ENCODE peak calls at places on chromosomes 3 and 15, in ten cellular contexts. G is putamen; J is activated CD4-positive, alpha-beta memory T cell treated with anti-CD3 and anti-CD28 coated beads for 36 hours; P is stimulated activated CD4-positive, alpha-beta T cell treated with anti-CD3 and anti-CD28 coated beads, Interleukin-1b, Interleukin-23, amount 100 ng/mL, for 48 hours; N is adrenal gland; S is HuH-7; U is ureter; W is HCEC 1CT; Q is AG08396; A is AG09319. H is an unnamed sample.

GRCh38 chr15:76059320-76060097 is at the start of gene TMEM266:
- DNase-seq in G (peak; percentile 42), A (no peak), N (peak; percentile 52), W (no peak), P (peak; percentile 4), Q (peak; percentile 80), S (peak; percentile 84), J (peak; percentile 27), U (no peak), H (no peak)

GRCh38 chr15:78761020-78761419 is 50.2 kb downstream of the ADAMTS7 start:
- DNase-seq in A (no peak), W (no peak), J (no peak), P (no peak), N (no peak), G (no peak), U (no peak), Q (no peak), S (no peak), H (no peak)

GRCh38 chr3:169152319-169152718 is 511.2 kb downstream of the MECOM start:
- DNase-seq in W (no peak), U (no peak), Q (no peak), N (no peak), A (no peak), P (no peak), J (no peak), S (peak; percentile 28), G (no peak), H (no peak)

GRCh38 chr3:171801738-171802600 is 8.3 kb downstream of the PLD1 start:
- DNase-seq in A (peak; percentile 72), S (no peak), U (no peak), G (no peak), J (no peak), Q (peak; percentile 21), P (no peak), W (peak; percentile 90), N (no peak), H (no peak)

GRCh38 chr15:31200735-31201151 is 99.2 kb upstream of the TRPM1 start:
- DNase-seq in P (peak; percentile 57), W (peak; percentile 46), G (no peak), U (peak; percentile 90), S (peak; percentile 46), Q (peak; percentile 42), J (peak; percentile 82), N (peak; percentile 75), A (no peak), H (peak; percentile 71)

GRCh38 chr15:67794832-67795574 is 30.3 kb upstream of the SKOR1 start:
- DNase-seq in Q (no peak), S (no peak), W (no peak), J (peak; percentile 64), P (peak; percentile 67), A (no peak), N (no peak), G (no peak), U (no peak), H (no peak)

GRCh38 chr3:113736548-113737089 is 9.4 kb downstream of the NAA50 start:
- DNase-seq in S (peak; percentile 25), A (peak; percentile 38), P (no peak), J (peak; percentile 19), Q (peak; percentile 22), W (peak; percentile 59), U (no peak), N (peak; percentile 34), G (peak; percentile 55), H (no peak)

GRCh38 chr15:67124111-67124510 is 58.7 kb downstream of the SMAD3 start:
- DNase-seq in W (no peak), N (no peak), S (no peak), Q (no peak), J (no peak), P (no peak), U (no peak), A (no peak), G (no peak), H (no peak)

GRCh38 chr3:16372362-16373269 is 107.6 kb downstream of the OXNAD1 start:
- DNase-seq in J (no peak), Q (no peak), P (no peak), S (no peak), A (no peak), U (no peak), N (no peak), W (no peak), G (no peak), H (no peak)

GRCh38 chr3:4981688-4982494 is 2.7 kb downstream of the BHLHE40 start:
- DNase-seq in J (no peak), P (no peak), U (no peak), W (peak; percentile 72), N (peak; percentile 56), G (no peak), A (no peak), S (peak; percentile 81), Q (peak; percentile 43), H (no peak)

GRCh38 chr15:68620721-68621528 is 42.1 kb downstream of the CORO2B start:
- DNase-seq in U (peak; percentile 88), Q (peak; percentile 89), J (no peak), N (peak; percentile 70), G (peak; percentile 93), P (no peak), S (no peak), W (no peak), A (peak; percentile 97), H (no peak)

GRCh38 chr3:72694398-72694797 is 153.8 kb downstream of the SHQ1 start:
- DNase-seq in P (no peak), J (no peak), G (no peak), S (no peak), U (no peak), W (no peak), N (no peak), A (no peak), Q (no peak), H (no peak)

GRCh38 chr15:42691308-42691707 is 45.6 kb downstream of the CDAN1 start:
- DNase-seq in N (no peak), Q (no peak), U (no peak), P (peak; percentile 6), J (peak; percentile 27), W (no peak), A (no peak), S (no peak), G (no peak), H (no peak)

GRCh38 chr3:71726106-71726505 is 904 bp upstream of the EIF4E3 start:
- DNase-seq in S (no peak), W (no peak), J (peak; percentile 63), G (no peak), A (no peak), P (peak; percentile 38), Q (no peak), N (no peak), U (no peak), H (no peak)

GRCh38 chr3:112401617-112402016 is 68.7 kb downstream of the CD200 start:
- DNase-seq in J (no peak), U (no peak), S (no peak), P (no peak), W (no peak), N (no peak), Q (no peak), A (no peak), G (no peak), H (no peak)

GRCh38 chr3:59127071-59127470 is 77.2 kb upstream of the CFAP20DC start:
- DNase-seq in W (no peak), N (no peak), A (no peak), P (no peak), J (no peak), S (no peak), Q (peak; percentile 51), U (no peak), G (peak; percentile 22), H (no peak)

GRCh38 chr15:74754593-74755215 is 6.1 kb downstream of the CYP1A2 start:
- DNase-seq in A (no peak), Q (peak; percentile 1), P (no peak), G (no peak), W (no peak), S (no peak), U (no peak), J (no peak), N (no peak), H (no peak)

GRCh38 chr3:48119495-48120193 is 68.6 kb downstream of the CDC25A start:
- DNase-seq in W (peak; percentile 28), Q (peak; percentile 52), U (peak; percentile 53), P (no peak), S (no peak), J (no peak), G (no peak), N (peak; percentile 77), A (no peak), H (no peak)

GRCh38 chr3:140499114-140499757 is 178.6 kb upstream of the TRIM42 start:
- DNase-seq in P (no peak), A (no peak), S (no peak), Q (no peak), W (no peak), G (no peak), J (no peak), N (no peak), U (no peak), H (no peak)

GRCh38 chr3:64105816-64106215 is 82.5 kb upstream of the PSMD6 start:
- DNase-seq in W (peak; percentile 37), J (no peak), N (no peak), U (no peak), G (no peak), P (no peak), Q (no peak), A (no peak), S (no peak), H (no peak)

GRCh38 chr3:47251689-47252088 is 30.9 kb downstream of the KIF9 start:
- DNase-seq in N (no peak), A (no peak), U (no peak), G (no peak), J (no peak), S (no peak), W (no peak), Q (no peak), P (no peak), H (no peak)

GRCh38 chr3:143653493-143653892 is 194.8 kb downstream of the SLC9A9 start:
- DNase-seq in Q (no peak), J (no peak), S (no peak), P (no peak), G (no peak), N (no peak), W (peak; percentile 58), A (no peak), U (no peak), H (no peak)

GRCh38 chr3:110165344-110165743 is 828.0 kb upstream of the DPPA4 start:
- DNase-seq in P (no peak), J (no peak), U (no peak), W (no peak), G (no peak), N (no peak), A (no peak), Q (no peak), S (no peak), H (no peak)